ENCODE peak calls at places on chromosome 21, in seven cellular contexts. O is ovary, W is breast epithelium, B is endothelial cell of umbilical vein, P is stomach, J is H54, S is lower leg skin. M is an unnamed sample.
A peak's percentile ranks its signal among the peaks of the same experiment; 100 is the strongest.

GRCh38 chr21:15252437-15252836 is 187.6 kb upstream of the NRIP1 start:
- DNase-seq in O (no peak), W (no peak), B (no peak), P (no peak), J (no peak), S (no peak), M (no peak)

GRCh38 chr21:15293251-15293650 is 228.5 kb upstream of the NRIP1 start:
- DNase-seq in O (no peak), W (no peak), B (peak; percentile 68), P (no peak), J (peak; percentile 40), S (no peak), M (no peak)

GRCh38 chr21:46392921-46393320 is 65.8 kb upstream of the DIP2A start:
- DNase-seq in O (peak; percentile 87), W (peak; percentile 37), B (no peak), P (no peak), J (no peak), S (no peak), M (no peak)

GRCh38 chr21:39022901-39023693 is 160.2 kb downstream of the PSMG1 start:
- DNase-seq in O (peak; percentile 79), W (peak; percentile 85), B (no peak), P (no peak), J (no peak), S (no peak), M (no peak)

GRCh38 chr21:21230672-21231071 is 232.5 kb downstream of the NCAM2 start:
- DNase-seq in O (no peak), W (no peak), B (no peak), P (no peak), J (no peak), S (no peak), M (no peak)

GRCh38 chr21:38355353-38355752 is 98.6 kb downstream of the KCNJ15 start:
- DNase-seq in O (no peak), W (no peak), B (no peak), P (no peak), J (no peak), S (no peak), M (peak; percentile 91)

GRCh38 chr21:23887709-23888303 is 1719.5 kb downstream of the MRPL39 start:
- DNase-seq in O (no peak), W (no peak), B (no peak), P (no peak), J (no peak), S (no peak), M (no peak)

GRCh38 chr21:15406791-15407190 is 323.0 kb upstream of the USP25 start:
- DNase-seq in O (no peak), W (no peak), B (no peak), P (no peak), J (no peak), S (no peak), M (no peak)

GRCh38 chr21:26115346-26115745 is 55.2 kb downstream of the APP start:
- DNase-seq in O (no peak), W (no peak), B (peak; percentile 73), P (no peak), J (no peak), S (no peak), M (no peak)

GRCh38 chr21:46556802-46557201 is 48.1 kb downstream of the S100B start:
- DNase-seq in O (no peak), W (no peak), B (no peak), P (no peak), J (no peak), S (no peak), M (no peak)

GRCh38 chr21:26127073-26127814 is 43.3 kb downstream of the APP start:
- DNase-seq in O (no peak), W (no peak), B (no peak), P (no peak), J (no peak), S (no peak), M (no peak)

GRCh38 chr21:44919111-44919912 is 1.4 kb downstream of the ITGB2 start:
- DNase-seq in O (no peak), W (no peak), B (no peak), P (no peak), J (no peak), S (no peak), M (no peak)

GRCh38 chr21:45974073-45975016 is 7.2 kb upstream of the COL6A1 start:
- DNase-seq in O (peak; percentile 69), W (peak; percentile 30), B (peak; percentile 42), P (peak; percentile 26), J (peak; percentile 89), S (peak; percentile 93), M (no peak)

GRCh38 chr21:42616366-42617340 is 36.8 kb upstream of the PDE9A start:
- DNase-seq in O (no peak), W (no peak), B (no peak), P (no peak), J (no peak), S (peak; percentile 84), M (no peak)

GRCh38 chr21:31220567-31220966 is 123.5 kb downstream of the TIAM1 start:
- DNase-seq in O (no peak), W (no peak), B (no peak), P (no peak), J (no peak), S (no peak), M (no peak)

GRCh38 chr21:44984428-44984791 is 44.6 kb downstream of the SLX9 start:
- DNase-seq in O (no peak), W (no peak), B (no peak), P (no peak), J (no peak), S (no peak), M (no peak)

GRCh38 chr21:39738566-39738965 is 6.4 kb upstream of the IGSF5 start:
- DNase-seq in O (no peak), W (no peak), B (no peak), P (no peak), J (no peak), S (peak; percentile 8), M (peak; percentile 25)

GRCh38 chr21:29297483-29298347 is 1.0 kb upstream of the BACH1 start:
- DNase-seq in O (peak; percentile 10), W (no peak), B (no peak), P (no peak), J (no peak), S (peak; percentile 85), M (no peak)

GRCh38 chr21:36059823-36060158 is 535 bp downstream of the SETD4 start:
- DNase-seq in O (no peak), W (no peak), B (no peak), P (peak; percentile 30), J (peak; percentile 63), S (peak; percentile 90), M (no peak)

GRCh38 chr21:36061445-36061844 is 1.1 kb upstream of the SETD4 start:
- DNase-seq in O (no peak), W (no peak), B (no peak), P (no peak), J (no peak), S (no peak), M (no peak)

GRCh38 chr21:36063375-36064084 is 3.2 kb upstream of the SETD4 start:
- DNase-seq in O (no peak), W (no peak), B (no peak), P (no peak), J (no peak), S (no peak), M (no peak)

GRCh38 chr21:36064085-36064460 is 3.7 kb upstream of the SETD4 start:
- DNase-seq in O (no peak), W (no peak), B (no peak), P (no peak), J (no peak), S (no peak), M (no peak)

GRCh38 chr21:36060159-36060921 is at the start of gene SETD4:
- DNase-seq in O (peak; percentile 89), W (peak; percentile 82), B (peak; percentile 91), P (peak; percentile 93), J (peak; percentile 98), S (peak; percentile 98), M (peak; percentile 94)
- TF ChIP-seq POLR2A in O (peak; percentile 71), W (peak; percentile 88), B (peak; percentile 91), P (no peak), J (peak; percentile 88), S (no peak), M (no peak)

DNA sequence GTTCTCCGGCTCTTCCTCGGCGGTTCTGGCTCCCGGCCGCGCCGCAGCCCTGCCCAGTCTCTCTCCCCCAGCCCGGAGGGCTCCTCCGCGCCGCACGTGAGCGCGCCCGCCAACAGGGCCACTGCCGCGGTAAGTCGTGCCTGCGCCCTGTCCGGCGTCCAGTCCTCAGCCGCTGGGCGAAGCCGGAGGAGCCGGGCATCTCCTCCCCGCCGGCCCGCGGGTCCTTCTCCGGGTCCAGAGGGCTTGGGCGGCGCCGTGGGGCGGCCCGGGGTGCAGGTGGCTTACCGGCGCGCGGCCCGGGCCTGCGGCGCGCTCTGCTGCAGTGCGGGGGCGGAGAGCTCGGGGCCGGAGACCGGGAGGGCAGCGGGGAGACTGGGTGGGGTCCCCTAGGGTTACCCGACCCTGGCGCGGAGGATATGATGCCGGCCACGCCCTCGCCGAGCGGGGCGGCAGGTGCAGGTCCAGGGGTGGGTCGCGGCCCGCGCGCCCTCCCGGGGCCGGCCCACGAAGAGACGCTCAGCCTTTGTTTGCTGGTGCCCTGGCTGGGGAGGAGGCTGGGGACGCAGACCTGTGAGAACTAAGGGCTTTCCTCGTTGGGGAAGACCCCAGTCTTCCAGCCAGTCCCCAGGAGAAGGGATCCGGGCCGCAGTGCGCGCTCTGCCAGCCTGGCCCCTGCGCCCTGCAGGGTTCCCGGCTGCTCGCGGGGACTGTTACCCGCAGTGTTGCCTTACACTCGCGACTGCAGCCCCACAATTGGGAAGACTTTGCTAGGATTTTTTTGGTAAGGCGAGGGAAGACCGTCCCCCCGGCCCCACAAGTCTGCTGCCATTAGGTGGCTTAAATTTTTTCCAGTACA is at the start of gene DOP1B:
- DNase-seq in O (no peak), W (no peak), B (peak; percentile 23), P (no peak), J (peak; percentile 33), S (peak; percentile 91), M (no peak)
- TF ChIP-seq POLR2A in O (peak; percentile 30), W (peak; percentile 18), B (peak; percentile 44), P (no peak), J (peak; percentile 80), S (no peak), M (no peak)

DNA sequence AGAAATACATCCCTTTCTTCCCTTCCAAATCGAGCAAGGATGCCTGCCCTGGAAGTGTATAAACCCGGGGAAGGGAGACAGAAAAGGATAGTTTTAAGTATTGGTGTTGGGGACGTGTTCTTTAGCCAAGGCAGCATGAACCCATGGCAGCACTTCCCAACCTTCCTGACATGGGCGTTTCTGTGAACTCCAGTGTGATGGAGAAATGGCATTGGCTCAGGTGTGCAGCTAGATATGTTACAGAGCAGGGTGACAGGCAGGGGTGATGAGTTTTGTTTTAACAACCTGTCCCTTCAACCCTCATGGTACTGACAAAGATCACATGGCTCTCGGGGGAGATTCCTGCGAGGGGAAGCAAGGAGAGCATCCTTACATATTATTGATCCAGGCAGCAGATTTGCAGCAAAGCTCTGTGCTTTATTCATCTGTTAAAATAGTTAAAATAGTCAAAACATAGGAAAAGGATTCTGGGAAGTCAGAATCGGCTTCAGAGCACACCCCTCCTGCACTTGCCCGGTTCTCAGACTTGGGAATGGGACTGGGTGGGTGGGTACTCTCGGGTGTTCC is 4.0 kb downstream of the MX1 start:
- DNase-seq in O (no peak), W (no peak), B (no peak), P (no peak), J (no peak), S (no peak), M (peak; percentile 43)
- TF ChIP-seq POLR2A in O (no peak), W (no peak), B (no peak), P (no peak), J (no peak), S (no peak), M (no peak)

DNA sequence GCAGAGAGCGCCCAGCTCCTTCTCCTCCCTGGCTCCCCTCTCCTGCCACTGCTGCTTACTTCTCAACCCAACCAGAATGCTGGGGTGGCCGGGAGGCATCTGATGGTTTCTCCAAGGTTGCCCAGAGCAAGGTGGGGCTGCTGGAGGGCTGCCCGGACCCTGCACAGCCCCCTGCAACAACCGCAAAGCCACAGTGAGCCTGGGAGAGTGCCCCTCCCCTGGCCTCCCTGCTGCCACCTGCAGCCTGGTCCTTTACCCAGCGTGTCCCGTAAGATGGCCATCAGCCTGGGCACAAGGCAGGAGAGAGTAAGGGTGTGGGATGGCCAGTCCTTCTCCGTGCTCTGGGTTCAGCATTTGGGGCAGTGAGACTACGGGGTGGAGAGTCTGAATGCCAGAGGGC is 17.0 kb downstream of the MX2 start:
- DNase-seq in O (no peak), W (no peak), B (no peak), P (no peak), J (no peak), S (no peak), M (no peak)
- TF ChIP-seq POLR2A in O (no peak), W (no peak), B (no peak), P (no peak), J (no peak), S (no peak), M (no peak)